ENCODE peak calls at places on chromosomes 1 and 21, in eight cellular contexts. One of them, this sample, is unnamed.

GRCh38 chr21:29078884-29079765 is 5.7 kb upstream of the CCT8 start:
- DNase-seq in B cell: peak; percentile 72
- DNase-seq in bronchial epithelial cell: no peak
- DNase-seq in AG09319: no peak
- DNase-seq in fibroblast of lung: no peak
- DNase-seq in esophagus squamous epithelium: no peak
- DNase-seq in mucosa of descending colon: peak; percentile 22
- DNase-seq in testis: no peak
- DNase-seq in this sample: no peak

GRCh38 chr1:55246331-55246730 is 31.2 kb upstream of the USP24 start:
- DNase-seq in B cell: no peak
- DNase-seq in bronchial epithelial cell: no peak
- DNase-seq in AG09319: no peak
- DNase-seq in fibroblast of lung: no peak
- DNase-seq in esophagus squamous epithelium: no peak
- DNase-seq in mucosa of descending colon: no peak
- DNase-seq in testis: no peak
- DNase-seq in this sample: no peak

GRCh38 chr1:222095606-222096475 is 354.0 kb upstream of the DUSP10 start:
- DNase-seq in B cell: peak; percentile 62
- DNase-seq in bronchial epithelial cell: peak; percentile 26
- DNase-seq in AG09319: no peak
- DNase-seq in fibroblast of lung: no peak
- DNase-seq in esophagus squamous epithelium: no peak
- DNase-seq in mucosa of descending colon: peak; percentile 65
- DNase-seq in testis: peak; percentile 61
- DNase-seq in this sample: no peak

GRCh38 chr1:55214903-55215193 is 316 bp downstream of the USP24 start:
- DNase-seq in B cell: no peak
- DNase-seq in bronchial epithelial cell: no peak
- DNase-seq in AG09319: no peak
- DNase-seq in fibroblast of lung: peak; percentile 53
- DNase-seq in esophagus squamous epithelium: no peak
- DNase-seq in mucosa of descending colon: peak; percentile 41
- DNase-seq in testis: peak; percentile 52
- DNase-seq in this sample: peak; percentile 57

GRCh38 chr21:39637971-39638628 is 25.4 kb downstream of the B3GALT5 start:
- DNase-seq in B cell: no peak
- DNase-seq in bronchial epithelial cell: peak; percentile 46
- DNase-seq in AG09319: no peak
- DNase-seq in fibroblast of lung: no peak
- DNase-seq in esophagus squamous epithelium: no peak
- DNase-seq in mucosa of descending colon: peak; percentile 64
- DNase-seq in testis: no peak
- DNase-seq in this sample: no peak

GRCh38 chr1:99292946-99293345 is 28.7 kb downstream of the PLPPR4 start:
- DNase-seq in B cell: no peak
- DNase-seq in bronchial epithelial cell: no peak
- DNase-seq in AG09319: no peak
- DNase-seq in fibroblast of lung: no peak
- DNase-seq in esophagus squamous epithelium: no peak
- DNase-seq in mucosa of descending colon: no peak
- DNase-seq in testis: no peak
- DNase-seq in this sample: no peak

GRCh38 chr1:36034692-36035091 is 49.2 kb upstream of the TEKT2 start:
- DNase-seq in B cell: no peak
- DNase-seq in bronchial epithelial cell: peak; percentile 97
- DNase-seq in AG09319: no peak
- DNase-seq in fibroblast of lung: no peak
- DNase-seq in esophagus squamous epithelium: no peak
- DNase-seq in mucosa of descending colon: no peak
- DNase-seq in testis: no peak
- DNase-seq in this sample: peak; percentile 45

GRCh38 chr1:157410457-157410856 is 141.9 kb downstream of the FCRL5 start:
- DNase-seq in B cell: no peak
- DNase-seq in bronchial epithelial cell: no peak
- DNase-seq in AG09319: no peak
- DNase-seq in fibroblast of lung: no peak
- DNase-seq in esophagus squamous epithelium: no peak
- DNase-seq in mucosa of descending colon: no peak
- DNase-seq in testis: no peak
- DNase-seq in this sample: no peak

GRCh38 chr1:47582891-47583608 is 145.2 kb downstream of the FOXD2 start:
- DNase-seq in B cell: no peak
- DNase-seq in bronchial epithelial cell: peak; percentile 65
- DNase-seq in AG09319: no peak
- DNase-seq in fibroblast of lung: no peak
- DNase-seq in esophagus squamous epithelium: no peak
- DNase-seq in mucosa of descending colon: no peak
- DNase-seq in testis: no peak
- DNase-seq in this sample: no peak

GRCh38 chr1:211613951-211614350 is 35.0 kb upstream of the SLC30A1 start:
- DNase-seq in B cell: no peak
- DNase-seq in bronchial epithelial cell: no peak
- DNase-seq in AG09319: no peak
- DNase-seq in fibroblast of lung: no peak
- DNase-seq in esophagus squamous epithelium: no peak
- DNase-seq in mucosa of descending colon: no peak
- DNase-seq in testis: no peak
- DNase-seq in this sample: no peak

GRCh38 chr1:39081266-39082139 is 55.4 kb downstream of the NDUFS5 start:
- DNase-seq in B cell: peak; percentile 63
- DNase-seq in bronchial epithelial cell: no peak
- DNase-seq in AG09319: no peak
- DNase-seq in fibroblast of lung: no peak
- DNase-seq in esophagus squamous epithelium: no peak
- DNase-seq in mucosa of descending colon: no peak
- DNase-seq in testis: no peak
- DNase-seq in this sample: peak; percentile 13

GRCh38 chr1:7259955-7260354 is 474.7 kb downstream of the CAMTA1 start:
- DNase-seq in B cell: no peak
- DNase-seq in bronchial epithelial cell: no peak
- DNase-seq in AG09319: no peak
- DNase-seq in fibroblast of lung: no peak
- DNase-seq in esophagus squamous epithelium: no peak
- DNase-seq in mucosa of descending colon: no peak
- DNase-seq in testis: no peak
- DNase-seq in this sample: no peak

GRCh38 chr1:21925334-21925940 is 11.7 kb downstream of the HSPG2 start:
- DNase-seq in B cell: no peak
- DNase-seq in bronchial epithelial cell: no peak
- DNase-seq in AG09319: no peak
- DNase-seq in fibroblast of lung: no peak
- DNase-seq in esophagus squamous epithelium: no peak
- DNase-seq in mucosa of descending colon: no peak
- DNase-seq in testis: no peak
- DNase-seq in this sample: no peak

GRCh38 chr21:27362249-27362648 is 395.4 kb upstream of the ADAMTS5 start:
- DNase-seq in B cell: no peak
- DNase-seq in bronchial epithelial cell: peak; percentile 29
- DNase-seq in AG09319: no peak
- DNase-seq in fibroblast of lung: peak; percentile 26
- DNase-seq in esophagus squamous epithelium: no peak
- DNase-seq in mucosa of descending colon: no peak
- DNase-seq in testis: no peak
- DNase-seq in this sample: no peak

GRCh38 chr1:81506691-81507090 is 294.0 kb upstream of the ADGRL2 start:
- DNase-seq in B cell: no peak
- DNase-seq in bronchial epithelial cell: no peak
- DNase-seq in AG09319: no peak
- DNase-seq in fibroblast of lung: no peak
- DNase-seq in esophagus squamous epithelium: no peak
- DNase-seq in mucosa of descending colon: no peak
- DNase-seq in testis: no peak
- DNase-seq in this sample: no peak

GRCh38 chr1:213996320-213997022 is 8.7 kb downstream of the PROX1 start:
- DNase-seq in B cell: no peak
- DNase-seq in bronchial epithelial cell: no peak
- DNase-seq in AG09319: no peak
- DNase-seq in fibroblast of lung: peak; percentile 52
- DNase-seq in esophagus squamous epithelium: no peak
- DNase-seq in mucosa of descending colon: no peak
- DNase-seq in testis: no peak
- DNase-seq in this sample: no peak

GRCh38 chr1:10626781-10627410 is 152.1 kb downstream of the PEX14 start:
- DNase-seq in B cell: no peak
- DNase-seq in bronchial epithelial cell: peak; percentile 65
- DNase-seq in AG09319: no peak
- DNase-seq in fibroblast of lung: no peak
- DNase-seq in esophagus squamous epithelium: no peak
- DNase-seq in mucosa of descending colon: no peak
- DNase-seq in testis: no peak
- DNase-seq in this sample: no peak

GRCh38 chr1:222909586-222909985 is 94.7 kb downstream of the DISP1 start:
- DNase-seq in B cell: no peak
- DNase-seq in bronchial epithelial cell: no peak
- DNase-seq in AG09319: no peak
- DNase-seq in fibroblast of lung: peak; percentile 67
- DNase-seq in esophagus squamous epithelium: no peak
- DNase-seq in mucosa of descending colon: no peak
- DNase-seq in testis: no peak
- DNase-seq in this sample: peak; percentile 68

GRCh38 chr1:72326494-72326893 is 44.2 kb upstream of the NEGR1 start:
- DNase-seq in B cell: no peak
- DNase-seq in bronchial epithelial cell: no peak
- DNase-seq in AG09319: no peak
- DNase-seq in fibroblast of lung: no peak
- DNase-seq in esophagus squamous epithelium: no peak
- DNase-seq in mucosa of descending colon: no peak
- DNase-seq in testis: no peak
- DNase-seq in this sample: no peak

GRCh38 chr1:76764638-76765572 is 102.4 kb upstream of the ST6GALNAC5 start:
- DNase-seq in B cell: no peak
- DNase-seq in bronchial epithelial cell: no peak
- DNase-seq in AG09319: no peak
- DNase-seq in fibroblast of lung: peak; percentile 17
- DNase-seq in esophagus squamous epithelium: no peak
- DNase-seq in mucosa of descending colon: no peak
- DNase-seq in testis: peak; percentile 32
- DNase-seq in this sample: no peak

GRCh38 chr1:207713529-207713928 is 38.3 kb upstream of the CD46 start:
- DNase-seq in B cell: no peak
- DNase-seq in bronchial epithelial cell: no peak
- DNase-seq in AG09319: no peak
- DNase-seq in fibroblast of lung: no peak
- DNase-seq in esophagus squamous epithelium: no peak
- DNase-seq in mucosa of descending colon: no peak
- DNase-seq in testis: no peak
- DNase-seq in this sample: no peak

DNA sequence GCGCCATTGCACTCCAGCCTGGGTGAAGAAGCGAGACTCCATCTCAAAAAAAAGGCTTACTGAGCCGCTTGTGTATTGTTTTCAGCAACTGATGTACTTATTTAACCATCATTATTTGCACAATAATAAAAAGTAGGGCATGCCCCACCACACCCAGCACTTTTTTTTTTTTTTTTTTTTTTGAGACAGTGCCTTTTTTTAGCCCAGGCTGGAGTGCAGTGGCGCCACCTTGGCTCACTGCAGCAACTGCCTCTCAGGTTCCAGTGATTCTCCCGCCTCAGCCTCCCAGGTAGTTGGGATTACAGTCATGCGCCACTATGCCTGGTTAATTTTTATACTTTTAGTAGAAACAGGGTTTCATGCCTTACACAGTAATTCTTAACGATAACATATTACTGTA is 12.2 kb upstream of the TRNAU1AP start:
- DNase-seq in B cell: no peak
- DNase-seq in bronchial epithelial cell: no peak
- DNase-seq in AG09319: no peak
- DNase-seq in fibroblast of lung: no peak
- DNase-seq in esophagus squamous epithelium: no peak
- DNase-seq in mucosa of descending colon: no peak
- DNase-seq in testis: no peak
- DNase-seq in this sample: no peak
- TF ChIP-seq CTCF in B cell: no peak
- TF ChIP-seq CTCF in bronchial epithelial cell: no peak
- TF ChIP-seq CTCF in AG09319: peak; percentile 7
- TF ChIP-seq CTCF in fibroblast of lung: peak; percentile 21
- TF ChIP-seq CTCF in esophagus squamous epithelium: no peak
- TF ChIP-seq CTCF in mucosa of descending colon: no peak
- TF ChIP-seq CTCF in testis: no peak
- TF ChIP-seq CTCF in this sample: peak; percentile 22

GRCh38 chr1:28792644-28793121 is 19.3 kb upstream of the OPRD1 start:
- DNase-seq in B cell: no peak
- DNase-seq in bronchial epithelial cell: no peak
- DNase-seq in AG09319: no peak
- DNase-seq in fibroblast of lung: no peak
- DNase-seq in esophagus squamous epithelium: no peak
- DNase-seq in mucosa of descending colon: no peak
- DNase-seq in testis: no peak
- DNase-seq in this sample: no peak
- TF ChIP-seq CTCF in B cell: no peak
- TF ChIP-seq CTCF in bronchial epithelial cell: no peak
- TF ChIP-seq CTCF in AG09319: no peak
- TF ChIP-seq CTCF in fibroblast of lung: no peak
- TF ChIP-seq CTCF in esophagus squamous epithelium: no peak
- TF ChIP-seq CTCF in mucosa of descending colon: no peak
- TF ChIP-seq CTCF in testis: no peak
- TF ChIP-seq CTCF in this sample: peak; percentile 15

DNA sequence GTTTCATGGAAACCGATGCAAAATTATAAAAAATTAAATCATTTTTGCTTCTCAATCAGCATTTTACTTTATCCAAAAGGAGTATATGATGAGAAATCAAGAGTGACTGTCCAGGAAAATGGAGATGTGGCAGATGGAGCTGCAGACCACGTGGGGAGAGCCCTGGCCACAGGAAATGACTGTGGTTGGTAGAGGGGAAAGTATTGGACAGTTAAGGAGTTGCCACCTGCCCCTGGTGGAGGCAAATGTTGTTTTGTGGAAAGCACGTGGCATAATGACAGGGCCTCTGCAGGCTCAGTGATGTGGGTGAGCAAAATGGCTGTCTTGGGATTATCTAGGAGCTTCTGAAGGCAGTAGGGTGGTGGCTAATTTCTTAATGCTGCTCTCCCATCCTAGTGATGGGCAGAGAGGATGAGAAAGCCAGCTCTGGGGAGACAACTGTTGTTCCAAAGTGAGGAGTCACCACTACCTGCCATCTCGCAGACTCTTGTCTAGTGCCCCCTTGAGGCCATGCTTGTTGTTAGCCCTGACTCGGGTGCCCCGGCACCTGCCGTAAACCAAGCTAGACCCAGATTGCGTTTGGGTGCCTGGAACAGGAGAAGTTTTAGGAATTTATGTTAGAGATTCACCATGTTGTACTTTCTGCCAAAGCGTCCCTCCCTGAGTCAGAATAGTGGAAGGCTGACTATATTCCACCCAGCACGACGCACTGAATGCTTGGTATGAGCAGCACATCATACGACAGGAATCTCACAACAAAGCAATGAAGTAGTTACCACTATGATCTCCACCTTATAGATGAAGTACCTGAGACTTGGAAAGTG is 144.0 kb downstream of the ROR1 start:
- DNase-seq in B cell: peak; percentile 31
- DNase-seq in bronchial epithelial cell: peak; percentile 8
- DNase-seq in AG09319: no peak
- DNase-seq in fibroblast of lung: no peak
- DNase-seq in esophagus squamous epithelium: no peak
- DNase-seq in mucosa of descending colon: no peak
- DNase-seq in testis: no peak
- DNase-seq in this sample: no peak
- TF ChIP-seq CTCF in B cell: no peak
- TF ChIP-seq CTCF in bronchial epithelial cell: peak; percentile 44
- TF ChIP-seq CTCF in AG09319: no peak
- TF ChIP-seq CTCF in fibroblast of lung: peak; percentile 27
- TF ChIP-seq CTCF in esophagus squamous epithelium: peak; percentile 21
- TF ChIP-seq CTCF in mucosa of descending colon: no peak
- TF ChIP-seq CTCF in testis: no peak
- TF ChIP-seq CTCF in this sample: peak; percentile 20

GRCh38 chr1:17507916-17508315 is 31.6 kb upstream of the ARHGEF10L start:
- DNase-seq in B cell: no peak
- DNase-seq in bronchial epithelial cell: no peak
- DNase-seq in AG09319: no peak
- DNase-seq in fibroblast of lung: no peak
- DNase-seq in esophagus squamous epithelium: no peak
- DNase-seq in mucosa of descending colon: no peak
- DNase-seq in testis: no peak
- DNase-seq in this sample: no peak
- TF ChIP-seq CTCF in B cell: no peak
- TF ChIP-seq CTCF in bronchial epithelial cell: peak; percentile 21
- TF ChIP-seq CTCF in AG09319: no peak
- TF ChIP-seq CTCF in fibroblast of lung: peak; percentile 15
- TF ChIP-seq CTCF in esophagus squamous epithelium: no peak
- TF ChIP-seq CTCF in mucosa of descending colon: no peak
- TF ChIP-seq CTCF in testis: no peak
- TF ChIP-seq CTCF in this sample: peak; percentile 30

This sample was measured in fibroblast of villous mesenchyme.